ENCODE peak calls at places on chromosomes 3 and 15, in ten cellular contexts. One of them, this sample, is unnamed.

GRCh38 chr3:155554777-155555445 is 190.0 kb downstream of the PLCH1 start:
- DNase-seq in tibial nerve: no peak
- DNase-seq in fibroblast of mammary gland: no peak
- DNase-seq in HCT116: no peak
- DNase-seq in tibial artery: no peak
- DNase-seq in astrocyte of the spinal cord: no peak
- DNase-seq in body of pancreas: peak
- DNase-seq in HFF-Myc: no peak
- DNase-seq in upper lobe of right lung: no peak
- DNase-seq in heart left ventricle: no peak
- DNase-seq in this sample: no peak

GRCh38 chr15:42315435-42316020 is 42.3 kb upstream of the TMEM87A start:
- DNase-seq in astrocyte of the spinal cord: no peak
- DNase-seq in fibroblast of mammary gland: peak
- DNase-seq in upper lobe of right lung: no peak
- DNase-seq in HFF-Myc: no peak
- DNase-seq in tibial nerve: no peak
- DNase-seq in heart left ventricle: no peak
- DNase-seq in HCT116: no peak
- DNase-seq in body of pancreas: no peak
- DNase-seq in tibial artery: no peak
- DNase-seq in this sample: no peak

GRCh38 chr3:161275919-161276318 is 54.8 kb downstream of the NMD3 start:
- DNase-seq in body of pancreas: no peak
- DNase-seq in HFF-Myc: no peak
- DNase-seq in HCT116: no peak
- DNase-seq in tibial nerve: no peak
- DNase-seq in tibial artery: no peak
- DNase-seq in astrocyte of the spinal cord: no peak
- DNase-seq in upper lobe of right lung: no peak
- DNase-seq in heart left ventricle: no peak
- DNase-seq in fibroblast of mammary gland: no peak
- DNase-seq in this sample: no peak

GRCh38 chr3:59758672-59759071 is 708.8 kb upstream of the CFAP20DC start:
- DNase-seq in tibial artery: no peak
- DNase-seq in HFF-Myc: no peak
- DNase-seq in heart left ventricle: no peak
- DNase-seq in HCT116: no peak
- DNase-seq in body of pancreas: no peak
- DNase-seq in fibroblast of mammary gland: peak
- DNase-seq in tibial nerve: no peak
- DNase-seq in astrocyte of the spinal cord: no peak
- DNase-seq in upper lobe of right lung: no peak
- DNase-seq in this sample: no peak

GRCh38 chr3:59771760-59772159 is 721.9 kb upstream of the CFAP20DC start:
- DNase-seq in tibial nerve: no peak
- DNase-seq in HCT116: no peak
- DNase-seq in HFF-Myc: no peak
- DNase-seq in fibroblast of mammary gland: peak
- DNase-seq in astrocyte of the spinal cord: peak
- DNase-seq in upper lobe of right lung: no peak
- DNase-seq in heart left ventricle: no peak
- DNase-seq in body of pancreas: no peak
- DNase-seq in tibial artery: no peak
- DNase-seq in this sample: peak

GRCh38 chr3:123344175-123344908 is 104.5 kb downstream of the ADCY5 start:
- DNase-seq in fibroblast of mammary gland: peak
- DNase-seq in HCT116: no peak
- DNase-seq in HFF-Myc: no peak
- DNase-seq in tibial nerve: no peak
- DNase-seq in tibial artery: peak
- DNase-seq in body of pancreas: no peak
- DNase-seq in upper lobe of right lung: peak
- DNase-seq in astrocyte of the spinal cord: peak
- DNase-seq in heart left ventricle: no peak
- DNase-seq in this sample: peak

GRCh38 chr3:126517986-126518778 is 609 bp upstream of the UROC1 start:
- DNase-seq in heart left ventricle: peak
- DNase-seq in tibial nerve: no peak
- DNase-seq in upper lobe of right lung: peak
- DNase-seq in body of pancreas: no peak
- DNase-seq in HFF-Myc: no peak
- DNase-seq in astrocyte of the spinal cord: no peak
- DNase-seq in fibroblast of mammary gland: no peak
- DNase-seq in HCT116: no peak
- DNase-seq in tibial artery: peak
- DNase-seq in this sample: no peak

GRCh38 chr3:20503394-20504082 is 317.5 kb upstream of the SGO1 start:
- DNase-seq in heart left ventricle: no peak
- DNase-seq in HFF-Myc: no peak
- DNase-seq in fibroblast of mammary gland: no peak
- DNase-seq in astrocyte of the spinal cord: no peak
- DNase-seq in HCT116: no peak
- DNase-seq in tibial artery: no peak
- DNase-seq in tibial nerve: no peak
- DNase-seq in body of pancreas: peak
- DNase-seq in upper lobe of right lung: no peak
- DNase-seq in this sample: no peak

GRCh38 chr3:189235214-189235613 is 63.4 kb downstream of the TPRG1 start:
- DNase-seq in HFF-Myc: no peak
- DNase-seq in heart left ventricle: no peak
- DNase-seq in HCT116: no peak
- DNase-seq in upper lobe of right lung: no peak
- DNase-seq in tibial artery: no peak
- DNase-seq in fibroblast of mammary gland: no peak
- DNase-seq in astrocyte of the spinal cord: no peak
- DNase-seq in tibial nerve: no peak
- DNase-seq in body of pancreas: no peak
- DNase-seq in this sample: no peak

GRCh38 chr3:189229421-189229820 is 57.6 kb downstream of the TPRG1 start:
- DNase-seq in body of pancreas: no peak
- DNase-seq in fibroblast of mammary gland: no peak
- DNase-seq in astrocyte of the spinal cord: no peak
- DNase-seq in tibial artery: no peak
- DNase-seq in upper lobe of right lung: no peak
- DNase-seq in tibial nerve: no peak
- DNase-seq in HFF-Myc: no peak
- DNase-seq in HCT116: no peak
- DNase-seq in heart left ventricle: no peak
- DNase-seq in this sample: no peak

GRCh38 chr3:189232790-189233189 is 61.0 kb downstream of the TPRG1 start:
- DNase-seq in body of pancreas: no peak
- DNase-seq in heart left ventricle: no peak
- DNase-seq in tibial nerve: no peak
- DNase-seq in astrocyte of the spinal cord: no peak
- DNase-seq in tibial artery: no peak
- DNase-seq in HFF-Myc: no peak
- DNase-seq in fibroblast of mammary gland: no peak
- DNase-seq in HCT116: no peak
- DNase-seq in upper lobe of right lung: no peak
- DNase-seq in this sample: no peak

GRCh38 chr3:189236352-189236751 is 64.6 kb downstream of the TPRG1 start:
- DNase-seq in fibroblast of mammary gland: no peak
- DNase-seq in tibial nerve: no peak
- DNase-seq in tibial artery: no peak
- DNase-seq in HCT116: no peak
- DNase-seq in astrocyte of the spinal cord: no peak
- DNase-seq in heart left ventricle: no peak
- DNase-seq in HFF-Myc: no peak
- DNase-seq in body of pancreas: no peak
- DNase-seq in upper lobe of right lung: no peak
- DNase-seq in this sample: no peak

DNA sequence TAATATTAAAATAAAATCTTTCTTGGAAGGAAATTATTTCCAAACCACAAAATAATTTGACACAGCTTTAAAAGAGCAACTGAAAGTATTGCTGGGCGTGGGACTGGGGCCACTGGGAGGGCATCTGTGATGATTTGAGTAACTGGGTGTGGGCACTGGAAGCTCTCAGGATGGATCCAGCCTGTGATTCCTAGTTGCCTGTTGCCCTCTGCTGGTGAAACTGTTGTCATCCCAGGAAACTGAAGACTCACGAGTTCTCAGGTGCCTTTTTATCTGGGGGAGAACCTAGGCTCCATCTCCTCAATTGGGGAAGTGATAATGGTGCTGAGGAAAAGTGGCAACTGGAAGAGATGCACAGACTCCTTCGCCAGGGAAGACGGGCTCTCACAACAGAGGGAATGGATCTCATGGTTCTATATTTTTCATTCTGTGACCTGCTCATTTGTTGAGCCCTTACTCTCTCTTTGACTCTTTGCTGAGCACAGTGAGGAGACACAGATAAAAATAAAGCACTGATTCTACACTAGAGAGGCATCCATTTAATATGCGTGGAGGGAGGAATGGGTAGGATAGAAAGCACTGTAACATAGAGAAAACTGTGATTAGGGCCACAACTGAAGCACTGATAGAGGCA is 61.6 kb downstream of the TPRG1 start:
- DNase-seq in astrocyte of the spinal cord: peak
- DNase-seq in fibroblast of mammary gland: peak
- DNase-seq in HFF-Myc: peak
- DNase-seq in upper lobe of right lung: no peak
- DNase-seq in HCT116: peak
- DNase-seq in body of pancreas: peak
- DNase-seq in heart left ventricle: no peak
- DNase-seq in tibial artery: peak
- DNase-seq in tibial nerve: peak
- DNase-seq in this sample: peak
- TF ChIP-seq CTCF in astrocyte of the spinal cord: peak
- TF ChIP-seq CTCF in fibroblast of mammary gland: peak
- TF ChIP-seq CTCF in HFF-Myc: peak
- TF ChIP-seq CTCF in upper lobe of right lung: peak
- TF ChIP-seq CTCF in HCT116: peak
- TF ChIP-seq CTCF in body of pancreas: peak
- TF ChIP-seq CTCF in heart left ventricle: peak
- TF ChIP-seq CTCF in tibial artery: peak
- TF ChIP-seq CTCF in tibial nerve: peak
- TF ChIP-seq CTCF in this sample: peak

GRCh38 chr3:127672429-127673190 is at the start of gene ABTB1:
- DNase-seq in fibroblast of mammary gland: peak
- DNase-seq in heart left ventricle: peak
- DNase-seq in astrocyte of the spinal cord: peak
- DNase-seq in HFF-Myc: no peak
- DNase-seq in tibial artery: peak
- DNase-seq in body of pancreas: peak
- DNase-seq in tibial nerve: peak
- DNase-seq in upper lobe of right lung: peak
- DNase-seq in HCT116: no peak
- DNase-seq in this sample: peak

GRCh38 chr3:127670229-127670559 is 2.6 kb upstream of the ABTB1 start:
- DNase-seq in upper lobe of right lung: peak
- DNase-seq in tibial artery: no peak
- DNase-seq in HFF-Myc: no peak
- DNase-seq in heart left ventricle: peak
- DNase-seq in body of pancreas: no peak
- DNase-seq in HCT116: no peak
- DNase-seq in tibial nerve: no peak
- DNase-seq in astrocyte of the spinal cord: no peak
- DNase-seq in fibroblast of mammary gland: no peak
- DNase-seq in this sample: no peak

GRCh38 chr3:127671523-127672428 is 976 bp upstream of the ABTB1 start:
- DNase-seq in HFF-Myc: no peak
- DNase-seq in tibial artery: peak
- DNase-seq in heart left ventricle: no peak
- DNase-seq in HCT116: no peak
- DNase-seq in upper lobe of right lung: peak
- DNase-seq in fibroblast of mammary gland: no peak
- DNase-seq in body of pancreas: peak
- DNase-seq in tibial nerve: no peak
- DNase-seq in astrocyte of the spinal cord: no peak
- DNase-seq in this sample: no peak

GRCh38 chr3:127669541-127670228 is 3.1 kb upstream of the ABTB1 start:
- DNase-seq in heart left ventricle: peak
- DNase-seq in HFF-Myc: no peak
- DNase-seq in upper lobe of right lung: peak
- DNase-seq in astrocyte of the spinal cord: no peak
- DNase-seq in tibial nerve: no peak
- DNase-seq in fibroblast of mammary gland: no peak
- DNase-seq in HCT116: no peak
- DNase-seq in body of pancreas: no peak
- DNase-seq in tibial artery: peak
- DNase-seq in this sample: no peak

DNA sequence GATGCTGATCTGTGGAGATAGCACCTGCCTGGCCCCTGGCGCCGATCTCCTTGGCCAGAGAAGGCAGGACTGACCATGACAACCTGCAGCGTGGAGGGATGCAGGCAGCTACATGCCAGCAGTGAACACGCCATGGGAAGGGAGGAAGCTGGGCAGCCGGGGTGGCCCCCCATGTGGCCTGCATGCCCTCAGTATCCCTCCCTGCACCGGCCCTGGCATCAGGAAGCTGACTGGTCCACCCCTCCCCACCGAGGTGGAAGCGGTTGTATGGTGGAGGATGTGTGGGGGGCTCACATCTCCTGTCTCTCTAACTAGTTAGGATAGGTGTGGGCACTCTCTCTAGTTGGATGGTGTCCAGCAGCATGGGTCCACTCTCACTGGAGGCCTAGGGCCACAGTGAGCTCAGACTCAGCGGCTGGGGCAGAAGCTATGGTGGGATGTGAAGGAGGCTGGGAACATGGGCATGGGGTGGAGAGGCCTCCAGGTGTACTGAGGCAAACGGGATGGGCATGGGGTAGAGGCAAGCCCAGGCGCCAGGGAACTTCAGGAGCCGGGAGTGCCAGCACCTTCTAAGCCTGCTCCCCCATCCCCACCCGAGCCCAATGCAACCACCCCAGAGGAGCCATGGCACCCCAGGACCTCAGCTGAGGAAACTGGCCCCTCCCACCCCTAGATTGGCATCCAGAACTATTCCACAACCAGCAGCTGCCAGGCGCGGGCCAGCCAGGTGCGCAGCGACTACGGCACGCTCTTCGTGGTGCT is 1.8 kb upstream of the ABTB1 start:
- DNase-seq in fibroblast of mammary gland: no peak
- DNase-seq in astrocyte of the spinal cord: no peak
- DNase-seq in heart left ventricle: peak
- DNase-seq in tibial nerve: no peak
- DNase-seq in HCT116: no peak
- DNase-seq in body of pancreas: no peak
- DNase-seq in HFF-Myc: no peak
- DNase-seq in upper lobe of right lung: peak
- DNase-seq in tibial artery: peak
- DNase-seq in this sample: no peak
- H3K4me3 ChIP-seq in fibroblast of mammary gland: no peak
- H3K4me3 ChIP-seq in astrocyte of the spinal cord: no peak
- H3K4me3 ChIP-seq in heart left ventricle: no peak
- H3K4me3 ChIP-seq in tibial nerve: no peak
- H3K4me3 ChIP-seq in HCT116: no peak
- H3K4me3 ChIP-seq in body of pancreas: no peak
- H3K4me3 ChIP-seq in HFF-Myc: no peak
- H3K4me3 ChIP-seq in upper lobe of right lung: no peak
- H3K4me3 ChIP-seq in tibial artery: peak
- H3K4me3 ChIP-seq in this sample: no peak

GRCh38 chr3:94285874-94286273 is 223.0 kb downstream of the NSUN3 start:
- DNase-seq in heart left ventricle: no peak
- DNase-seq in tibial nerve: no peak
- DNase-seq in HFF-Myc: no peak
- DNase-seq in body of pancreas: no peak
- DNase-seq in upper lobe of right lung: no peak
- DNase-seq in tibial artery: no peak
- DNase-seq in HCT116: no peak
- DNase-seq in fibroblast of mammary gland: peak
- DNase-seq in astrocyte of the spinal cord: peak
- DNase-seq in this sample: peak
- TF ChIP-seq CTCF in heart left ventricle: no peak
- TF ChIP-seq CTCF in tibial nerve: peak
- TF ChIP-seq CTCF in HFF-Myc: no peak
- TF ChIP-seq CTCF in body of pancreas: no peak
- TF ChIP-seq CTCF in upper lobe of right lung: peak
- TF ChIP-seq CTCF in tibial artery: no peak
- TF ChIP-seq CTCF in HCT116: peak
- TF ChIP-seq CTCF in fibroblast of mammary gland: peak
- TF ChIP-seq CTCF in astrocyte of the spinal cord: peak
- TF ChIP-seq CTCF in this sample: peak

GRCh38 chr15:28109626-28110415 is 10.7 kb upstream of the OCA2 start:
- DNase-seq in heart left ventricle: no peak
- DNase-seq in tibial nerve: no peak
- DNase-seq in body of pancreas: peak
- DNase-seq in HFF-Myc: no peak
- DNase-seq in HCT116: no peak
- DNase-seq in upper lobe of right lung: no peak
- DNase-seq in astrocyte of the spinal cord: no peak
- DNase-seq in fibroblast of mammary gland: no peak
- DNase-seq in tibial artery: peak
- DNase-seq in this sample: no peak

GRCh38 chr15:28112962-28113361 is 13.8 kb upstream of the OCA2 start:
- DNase-seq in tibial artery: no peak
- DNase-seq in HFF-Myc: no peak
- DNase-seq in upper lobe of right lung: peak
- DNase-seq in HCT116: no peak
- DNase-seq in astrocyte of the spinal cord: no peak
- DNase-seq in tibial nerve: no peak
- DNase-seq in body of pancreas: no peak
- DNase-seq in fibroblast of mammary gland: no peak
- DNase-seq in heart left ventricle: no peak
- DNase-seq in this sample: no peak

GRCh38 chr15:28111552-28111951 is 12.4 kb upstream of the OCA2 start:
- DNase-seq in upper lobe of right lung: peak
- DNase-seq in tibial artery: no peak
- DNase-seq in HCT116: no peak
- DNase-seq in HFF-Myc: no peak
- DNase-seq in fibroblast of mammary gland: no peak
- DNase-seq in body of pancreas: no peak
- DNase-seq in tibial nerve: no peak
- DNase-seq in heart left ventricle: no peak
- DNase-seq in astrocyte of the spinal cord: no peak
- DNase-seq in this sample: no peak

GRCh38 chr15:28112101-28112760 is 13.1 kb upstream of the OCA2 start:
- DNase-seq in HFF-Myc: no peak
- DNase-seq in upper lobe of right lung: peak
- DNase-seq in body of pancreas: no peak
- DNase-seq in HCT116: no peak
- DNase-seq in tibial artery: no peak
- DNase-seq in astrocyte of the spinal cord: no peak
- DNase-seq in tibial nerve: no peak
- DNase-seq in fibroblast of mammary gland: no peak
- DNase-seq in heart left ventricle: no peak
- DNase-seq in this sample: no peak

GRCh38 chr15:28110416-28110975 is 11.4 kb upstream of the OCA2 start:
- DNase-seq in heart left ventricle: no peak
- DNase-seq in tibial artery: peak
- DNase-seq in HCT116: no peak
- DNase-seq in fibroblast of mammary gland: no peak
- DNase-seq in body of pancreas: no peak
- DNase-seq in HFF-Myc: no peak
- DNase-seq in astrocyte of the spinal cord: no peak
- DNase-seq in upper lobe of right lung: no peak
- DNase-seq in tibial nerve: no peak
- DNase-seq in this sample: no peak
- H3K4me3 ChIP-seq in heart left ventricle: no peak
- H3K4me3 ChIP-seq in tibial artery: no peak
- H3K4me3 ChIP-seq in HCT116: no peak
- H3K4me3 ChIP-seq in fibroblast of mammary gland: no peak
- H3K4me3 ChIP-seq in body of pancreas: no peak
- H3K4me3 ChIP-seq in HFF-Myc: no peak
- H3K4me3 ChIP-seq in astrocyte of the spinal cord: no peak
- H3K4me3 ChIP-seq in upper lobe of right lung: no peak
- H3K4me3 ChIP-seq in tibial nerve: no peak
- H3K4me3 ChIP-seq in this sample: no peak